ENCODE peak calls at places on chromosome 21, in nine cellular contexts. K is Panc1, A is stomach, B is breast epithelium, P is prostate gland, L is transverse colon, U is K562, R is esophagus muscularis mucosa, M is GM23338. V is an unnamed sample.

GRCh38 chr21:31543191-31543590 is 116.3 kb upstream of the SOD1 start:
- DNase-seq in L (no peak), K (no peak), A (no peak), R (no peak), P (peak; percentile 30), M (no peak), U (no peak), B (no peak), V (no peak)

GRCh38 chr21:14533555-14534400 is 12.3 kb downstream of the SAMSN1 start:
- DNase-seq in K (peak; percentile 50), L (no peak), U (no peak), B (no peak), M (no peak), P (no peak), A (no peak), R (no peak), V (no peak)

GRCh38 chr21:46092811-46093667 is 4.9 kb upstream of the COL6A2 start:
- DNase-seq in B (peak; percentile 15), L (no peak), A (peak; percentile 15), K (no peak), U (peak; percentile 16), R (peak; percentile 92), P (no peak), M (no peak), V (peak; percentile 91)

GRCh38 chr21:32593690-32594089 is 8.4 kb upstream of the TCP10L start:
- DNase-seq in B (no peak), A (no peak), M (no peak), L (no peak), R (no peak), K (no peak), U (no peak), P (no peak), V (no peak)

GRCh38 chr21:31872452-31873274 is at the start of gene HUNK:
- DNase-seq in L (peak; percentile 58), P (peak; percentile 36), B (peak; percentile 34), U (no peak), M (peak; percentile 73), R (no peak), K (no peak), A (no peak), V (no peak)

GRCh38 chr21:44913425-44914175 is 7.1 kb downstream of the ITGB2 start:
- DNase-seq in M (no peak), L (no peak), U (no peak), K (no peak), B (no peak), P (no peak), A (no peak), R (no peak), V (no peak)

GRCh38 chr21:18801468-18801867 is 397.9 kb upstream of the TMPRSS15 start:
- DNase-seq in B (no peak), K (no peak), A (peak; percentile 27), U (no peak), L (no peak), M (peak; percentile 48), P (no peak), R (no peak), V (no peak)

GRCh38 chr21:45540601-45540970 is 1.7 kb downstream of the SLC19A1 start:
- DNase-seq in U (no peak), L (no peak), M (no peak), K (no peak), B (no peak), A (peak; percentile 24), P (no peak), R (no peak), V (peak; percentile 83)

GRCh38 chr21:45988366-45989347 is 7.1 kb downstream of the COL6A1 start:
- DNase-seq in R (no peak), K (no peak), M (no peak), B (no peak), P (no peak), U (no peak), A (no peak), L (no peak), V (no peak)

GRCh38 chr21:45607021-45607921 is 36.3 kb upstream of the PCBP3 start:
- DNase-seq in B (no peak), L (no peak), A (no peak), P (no peak), K (no peak), M (peak; percentile 21), R (no peak), U (no peak), V (no peak)

GRCh38 chr21:31203371-31204054 is 140.5 kb downstream of the TIAM1 start:
- DNase-seq in R (no peak), B (no peak), A (no peak), L (no peak), M (no peak), U (no peak), P (no peak), K (no peak), V (no peak)

GRCh38 chr21:44618504-44618903 is 6.6 kb downstream of the KRTAP10-8 start:
- DNase-seq in U (no peak), A (no peak), P (no peak), R (peak; percentile 79), M (peak; percentile 57), B (no peak), K (no peak), L (peak; percentile 22), V (no peak)

GRCh38 chr21:36709030-36709867 is 10.3 kb downstream of the SIM2 start:
- DNase-seq in P (no peak), R (no peak), K (no peak), A (peak; percentile 26), M (peak; percentile 41), U (no peak), B (no peak), L (no peak), V (no peak)

GRCh38 chr21:44517175-44517899 is 22.7 kb downstream of the KRTAP10-1 start:
- DNase-seq in K (no peak), M (peak; percentile 55), U (peak; percentile 92), R (no peak), L (no peak), B (no peak), P (no peak), A (peak; percentile 38), V (no peak)

GRCh38 chr21:36661511-36662309 is 37.2 kb upstream of the SIM2 start:
- DNase-seq in K (no peak), R (no peak), L (peak; percentile 37), B (no peak), U (peak; percentile 62), P (no peak), A (peak; percentile 40), M (peak; percentile 78), V (no peak)

DNA sequence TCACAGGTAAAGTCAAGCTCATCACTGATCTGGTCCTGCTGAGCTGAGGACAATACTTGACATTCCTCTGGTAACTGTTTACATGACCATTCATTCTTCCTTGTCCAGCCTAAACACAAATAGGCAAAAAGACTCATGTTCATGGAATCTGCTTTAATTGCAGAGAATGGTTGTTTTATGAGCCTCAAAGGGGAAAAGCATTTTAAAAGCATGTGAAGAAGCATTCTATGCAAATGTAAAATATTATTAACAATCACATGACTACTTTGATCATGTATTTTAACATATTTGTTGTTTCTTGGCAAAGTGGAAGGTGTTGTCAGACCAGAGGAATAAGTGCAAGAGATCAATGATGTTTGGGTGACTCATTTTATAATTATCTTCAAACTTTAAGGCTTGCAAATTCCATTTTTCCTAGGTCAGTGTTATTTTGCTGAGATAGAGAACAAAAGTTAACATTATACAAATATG is 133.7 kb downstream of the RUNX1 start:
- DNase-seq in P (no peak), B (no peak), A (no peak), M (peak; percentile 10), R (no peak), K (no peak), L (no peak), U (no peak), V (no peak)
- H3K4me3 ChIP-seq in P (no peak overlapping the region), B (no peak overlapping the region), A (no peak overlapping the region), M (no peak overlapping the region), R (no peak overlapping the region), K (no peak overlapping the region), L (no peak overlapping the region), U (no peak overlapping the region), V (no peak overlapping the region)

GRCh38 chr21:34844033-34844923 is 175.5 kb downstream of the CLIC6 start:
- DNase-seq in P (no peak), M (no peak), K (no peak), R (no peak), U (no peak), B (no peak), L (peak; percentile 39), A (peak; percentile 60), V (no peak)
- TF ChIP-seq POLR2AphosphoS5 in P (peak; percentile 39), M (no peak), K (no peak), R (peak; percentile 24), U (no peak), B (peak; percentile 42), L (no peak), A (no peak), V (no peak)

DNA sequence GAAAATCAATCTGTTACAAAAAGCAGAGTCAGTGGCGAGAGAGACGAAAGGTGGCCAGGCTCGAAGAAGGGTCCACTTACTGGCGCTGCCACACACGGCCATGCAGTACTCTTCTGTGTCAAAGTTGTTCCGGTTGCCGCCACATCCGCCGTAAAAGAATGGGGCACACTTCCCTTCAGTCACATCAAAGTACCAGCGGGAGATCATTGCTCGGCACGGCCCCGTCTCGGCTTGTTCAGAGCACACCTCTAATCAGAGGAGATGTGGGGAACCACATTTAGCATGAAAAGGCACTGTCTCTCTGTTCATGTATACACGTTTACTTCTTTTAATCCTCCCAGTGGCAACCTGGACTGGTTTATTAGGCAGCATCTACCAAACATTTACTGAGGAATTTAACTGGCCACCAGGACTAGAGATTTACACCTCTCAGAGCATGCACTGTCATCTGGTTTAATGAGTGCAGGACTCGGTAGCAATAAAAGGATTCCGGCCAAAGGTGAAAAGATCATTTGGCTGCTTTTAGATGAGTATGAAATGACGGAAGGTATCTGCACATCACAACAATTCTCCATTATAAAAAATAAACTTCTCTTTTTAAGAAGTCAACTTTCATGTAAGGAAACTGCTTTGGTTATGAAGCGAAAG is 170.5 kb downstream of the APP start:
- DNase-seq in L (peak; percentile 42), R (no peak), U (no peak), M (peak; percentile 44), A (no peak), K (no peak), B (no peak), P (no peak), V (no peak)
- H3K4me1 ChIP-seq in L (peaks cover 28% of the 10 kb centered on the region), R (peaks cover 6% of the 10 kb centered on the region), U (no peaks in the 10 kb centered on the region), M (peaks cover 60% of the 10 kb centered on the region), A (peaks cover 21% of the 10 kb centered on the region), K (peaks cover 6% of the 10 kb centered on the region), B (peaks cover 5% of the 10 kb centered on the region), P (no peaks in the 10 kb centered on the region), V (no peaks in the 10 kb centered on the region)

GRCh38 chr21:35424122-35424521 is 375.0 kb upstream of the RUNX1 start:
- DNase-seq in L (no peak), R (no peak), U (no peak), P (no peak), A (no peak), B (no peak), M (no peak), K (no peak), V (no peak)

GRCh38 chr21:35417762-35418161 is 368.7 kb upstream of the RUNX1 start:
- DNase-seq in K (no peak), R (no peak), P (no peak), M (no peak), B (no peak), A (no peak), L (no peak), U (no peak), V (no peak)

GRCh38 chr21:35422011-35422410 is 372.9 kb upstream of the RUNX1 start:
- DNase-seq in B (no peak), M (no peak), A (no peak), U (no peak), K (no peak), L (no peak), P (no peak), R (no peak), V (no peak)

GRCh38 chr21:35423694-35424093 is 374.6 kb upstream of the RUNX1 start:
- DNase-seq in A (no peak), K (no peak), R (no peak), U (no peak), B (no peak), M (no peak), P (no peak), L (no peak), V (no peak)

GRCh38 chr21:35420658-35421057 is 371.6 kb upstream of the RUNX1 start:
- DNase-seq in P (no peak), U (no peak), A (no peak), B (no peak), R (no peak), M (no peak), L (no peak), K (no peak), V (no peak)
- H3K4me3 ChIP-seq in P (no peak overlapping the region), U (no peak overlapping the region), A (no peak overlapping the region), B (no peak overlapping the region), R (no peak overlapping the region), M (no peak overlapping the region), L (no peak overlapping the region), K (no peak overlapping the region), V (no peak overlapping the region)

V was measured in vagina.